ENCODE peak calls at places on chromosome 16, in nine cellular contexts. V, S, T, B, Y, I, J, X and D are unnamed samples.
A peak's percentile ranks its signal among the peaks of the same experiment; 100 is the strongest.

GRCh38 chr16:52731219-52731875 is 184.4 kb upstream of the TOX3 start:
- DNase-seq in V (no peak), S (no peak), T (no peak), B (no peak), Y (no peak), I (no peak), J (no peak), X (no peak), D (no peak)

GRCh38 chr16:71351558-71351901 is 7.0 kb upstream of the CALB2 start:
- DNase-seq in V (no peak), S (no peak), T (no peak), B (no peak), Y (no peak), I (no peak), J (no peak), X (no peak), D (no peak)

GRCh38 chr16:22397931-22398330 is 23.5 kb upstream of the CDR2 start:
- DNase-seq in V (no peak), S (no peak), T (no peak), B (no peak), Y (no peak), I (no peak), J (no peak), X (no peak), D (no peak)

GRCh38 chr16:69055003-69055402 is 50.5 kb upstream of the HAS3 start:
- DNase-seq in V (no peak), S (no peak), T (no peak), B (no peak), Y (no peak), I (peak; percentile 6), J (no peak), X (no peak), D (no peak)

GRCh38 chr16:29899516-29900101 is at the start of gene SEZ6L2:
- DNase-seq in V (peak; percentile 95), S (peak; percentile 97), T (peak; percentile 89), B (peak; percentile 65), Y (peak; percentile 31), I (peak; percentile 97), J (peak; percentile 62), X (peak; percentile 89), D (peak; percentile 64)

GRCh38 chr16:10749680-10750035 is 6.0 kb downstream of the NUBP1 start:
- DNase-seq in V (no peak), S (no peak), T (no peak), B (no peak), Y (no peak), I (peak; percentile 76), J (no peak), X (peak; percentile 20), D (no peak)

GRCh38 chr16:11639925-11640899 is 28.0 kb upstream of the SNN start:
- DNase-seq in V (peak; percentile 100), S (peak; percentile 98), T (peak; percentile 63), B (peak; percentile 99), Y (peak; percentile 83), I (peak; percentile 100), J (peak; percentile 93), X (peak; percentile 88), D (no peak)

GRCh38 chr16:46857261-46857962 is 26.4 kb upstream of the C16orf87 start:
- DNase-seq in V (peak; percentile 63), S (peak; percentile 50), T (peak; percentile 49), B (peak; percentile 47), Y (no peak), I (peak; percentile 76), J (peak; percentile 21), X (no peak), D (peak; percentile 24)

GRCh38 chr16:2475413-2476344 is 752 bp downstream of the TBC1D24 start:
- DNase-seq in V (no peak), S (no peak), T (peak; percentile 35), B (no peak), Y (no peak), I (no peak), J (no peak), X (peak; percentile 81), D (no peak)

GRCh38 chr16:27723711-27724490 is 174.0 kb downstream of the KATNIP start:
- DNase-seq in V (no peak), S (no peak), T (no peak), B (no peak), Y (no peak), I (no peak), J (no peak), X (no peak), D (no peak)

GRCh38 chr16:70380205-70380918 is 33.7 kb downstream of the DDX19A start:
- DNase-seq in V (peak; percentile 77), S (peak; percentile 88), T (peak; percentile 50), B (peak; percentile 68), Y (peak; percentile 32), I (peak; percentile 85), J (peak; percentile 33), X (peak; percentile 80), D (peak; percentile 63)

GRCh38 chr16:4495766-4496165 is 19.6 kb downstream of the HMOX2 start:
- DNase-seq in V (no peak), S (no peak), T (no peak), B (no peak), Y (no peak), I (no peak), J (no peak), X (no peak), D (no peak)

GRCh38 chr16:56637814-56638750 is at the start of gene MT1A:
- DNase-seq in V (peak; percentile 49), S (peak; percentile 65), T (peak; percentile 89), B (no peak), Y (peak; percentile 83), I (peak; percentile 36), J (peak; percentile 69), X (peak; percentile 83), D (no peak)

GRCh38 chr16:54933281-54934150 is 2.9 kb downstream of the IRX5 start:
- DNase-seq in V (no peak), S (no peak), T (no peak), B (no peak), Y (no peak), I (no peak), J (no peak), X (peak; percentile 69), D (no peak)
- H3K4me3 ChIP-seq in V (no peak overlapping the region), S (peak overlapping the region; percentile 96), T (no peak overlapping the region), B (no peak overlapping the region), Y (peak overlapping the region; percentile 85), I (peak overlapping the region; percentile 45), J (no peak overlapping the region), X (peak overlapping the region; percentile 67), D (no peak overlapping the region)

GRCh38 chr16:14301150-14302030 is 230.3 kb downstream of the MRTFB start:
- DNase-seq in V (no peak), S (peak; percentile 36), T (peak; percentile 33), B (no peak), Y (no peak), I (peak; percentile 51), J (peak; percentile 42), X (peak; percentile 69), D (no peak)

GRCh38 chr16:14302031-14302398 is 230.9 kb downstream of the MRTFB start:
- DNase-seq in V (peak; percentile 66), S (peak; percentile 86), T (peak; percentile 41), B (no peak), Y (peak; percentile 66), I (peak; percentile 72), J (peak; percentile 45), X (peak; percentile 77), D (no peak)

GRCh38 chr16:14302399-14303181 is 231.5 kb downstream of the MRTFB start:
- DNase-seq in V (no peak), S (no peak), T (peak; percentile 17), B (no peak), Y (no peak), I (peak; percentile 41), J (peak; percentile 28), X (no peak), D (no peak)

GRCh38 chr16:14298374-14299122 is 227.4 kb downstream of the MRTFB start:
- DNase-seq in V (no peak), S (no peak), T (no peak), B (no peak), Y (no peak), I (no peak), J (no peak), X (peak; percentile 49), D (no peak)

GRCh38 chr16:14300631-14301149 is 229.6 kb downstream of the MRTFB start:
- DNase-seq in V (peak; percentile 89), S (peak; percentile 89), T (peak; percentile 60), B (no peak), Y (peak; percentile 63), I (peak; percentile 86), J (peak; percentile 77), X (peak; percentile 79), D (no peak)
- H3K4me3 ChIP-seq in V (peak overlapping the region; percentile 56), S (peak overlapping the region; percentile 90), T (no peak overlapping the region), B (no peak overlapping the region), Y (peak overlapping the region; percentile 96), I (no peak overlapping the region), J (peak overlapping the region; percentile 99), X (peak overlapping the region; percentile 72), D (no peak overlapping the region)

DNA sequence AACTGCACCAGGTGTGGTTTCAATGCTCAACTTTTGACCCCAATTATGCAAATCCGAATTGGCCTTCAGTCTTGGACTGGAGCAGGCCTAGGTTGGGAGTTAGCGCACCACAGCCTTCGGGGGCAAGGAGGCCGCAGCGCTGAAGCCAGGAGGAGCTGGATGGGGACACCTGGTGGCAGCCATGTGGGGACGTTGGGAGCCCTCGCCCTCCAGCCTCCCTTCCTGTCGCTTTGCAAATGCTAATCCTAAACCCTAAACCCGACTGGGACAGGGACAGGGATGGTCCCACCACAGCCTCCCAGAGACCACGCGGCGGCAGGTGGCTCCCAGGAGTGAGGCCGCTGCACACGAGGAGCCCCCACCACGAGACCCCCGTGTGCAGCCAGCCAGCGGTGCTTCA is 58.7 kb downstream of the KLHDC4 start:
- DNase-seq in V (no peak), S (no peak), T (no peak), B (no peak), Y (no peak), I (no peak), J (no peak), X (no peak), D (no peak)
- H3K4me3 ChIP-seq in V (no peak overlapping the region), S (no peak overlapping the region), T (no peak overlapping the region), B (no peak overlapping the region), Y (no peak overlapping the region), I (no peak overlapping the region), J (no peak overlapping the region), X (no peak overlapping the region), D (no peak overlapping the region)

GRCh38 chr16:89685916-89686315 is 573 bp upstream of the CDK10 start:
- DNase-seq in V (no peak), S (no peak), T (no peak), B (no peak), Y (no peak), I (no peak), J (no peak), X (no peak), D (no peak)
- H3K4me3 ChIP-seq in V (no peak overlapping the region), S (no peak overlapping the region), T (no peak overlapping the region), B (no peak overlapping the region), Y (peak overlapping the region; percentile 95), I (no peak overlapping the region), J (no peak overlapping the region), X (no peak overlapping the region), D (no peak overlapping the region)